ENCODE peak calls at places on chromosomes 11 and 22, in eight cellular contexts. V is astrocyte of the spinal cord, G is SJSA1, R is lower lobe of right lung, I is fibroblast of pulmonary artery, J is brain microvascular endothelial cell, F is sigmoid colon, N is right cardiac atrium. P is an unnamed sample.

GRCh38 chr11:126477526-126478275 is 122.2 kb downstream of the ST3GAL4 start:
- DNase-seq in N (no peak), F (no peak), I (no peak), J (no peak), G (no peak), R (no peak), V (no peak), P (no peak)

GRCh38 chr11:118491041-118491440 is 36.2 kb upstream of the TTC36 start:
- DNase-seq in V (no peak), R (no peak), I (no peak), G (no peak), F (no peak), N (no peak), J (no peak), P (no peak)

GRCh38 chr22:37287550-37287951 is 5.2 kb downstream of the CYTH4 start:
- DNase-seq in N (no peak), V (no peak), R (no peak), I (no peak), F (no peak), G (no peak), J (no peak), P (no peak)

GRCh38 chr11:120773501-120774031 is 250.3 kb upstream of the TBCEL start:
- DNase-seq in V (no peak), F (peak; percentile 15), I (peak; percentile 33), R (no peak), J (no peak), N (no peak), G (peak; percentile 51), P (no peak)

GRCh38 chr11:60921259-60921658 is 3.0 kb upstream of the TMEM132A start:
- DNase-seq in N (no peak), F (no peak), G (no peak), V (no peak), I (no peak), R (no peak), J (no peak), P (no peak)

GRCh38 chr11:65440831-65441499 is 18.4 kb downstream of the NEAT1 start:
- DNase-seq in V (peak; percentile 51), G (no peak), N (no peak), J (peak; percentile 31), I (peak; percentile 46), F (peak; percentile 66), R (no peak), P (no peak)

GRCh38 chr11:15927866-15928217 is 428.5 kb downstream of the SOX6 start:
- DNase-seq in J (no peak), V (no peak), F (no peak), I (no peak), N (no peak), G (peak; percentile 1), R (no peak), P (no peak)

GRCh38 chr11:36091256-36091811 is 147.5 kb downstream of the LDLRAD3 start:
- DNase-seq in N (no peak), G (no peak), J (peak; percentile 65), I (peak; percentile 90), F (no peak), R (no peak), V (peak; percentile 86), P (no peak)

GRCh38 chr11:122676638-122677037 is 21.1 kb downstream of the UBASH3B start:
- DNase-seq in R (no peak), I (no peak), G (no peak), V (no peak), F (no peak), N (no peak), J (no peak), P (no peak)

GRCh38 chr22:26923498-26923897 is 266.1 kb downstream of the MIAT start:
- DNase-seq in N (no peak), F (no peak), V (no peak), G (no peak), R (no peak), J (no peak), I (no peak), P (no peak)

GRCh38 chr11:80993561-80993960 is 1552.7 kb upstream of the TENM4 start:
- DNase-seq in R (no peak), N (no peak), I (no peak), V (peak; percentile 22), J (peak; percentile 12), F (no peak), G (no peak), P (no peak)

GRCh38 chr11:24748261-24748660 is 251.4 kb downstream of the LUZP2 start:
- DNase-seq in I (no peak), F (no peak), G (no peak), R (no peak), J (no peak), N (peak; percentile 14), V (no peak), P (no peak)

GRCh38 chr11:120525285-120526085 is 13.9 kb downstream of the GRIK4 start:
- DNase-seq in J (no peak), R (peak; percentile 22), N (no peak), V (no peak), G (no peak), F (peak; percentile 44), I (no peak), P (no peak)

GRCh38 chr11:36564376-36565032 is 3.3 kb upstream of the RAG1 start:
- DNase-seq in V (peak; percentile 67), R (no peak), J (peak; percentile 53), N (peak; percentile 55), I (peak; percentile 74), G (no peak), F (no peak), P (peak; percentile 53)

GRCh38 chr11:45368697-45369096 is 82.6 kb upstream of the SYT13 start:
- DNase-seq in V (no peak), G (no peak), N (no peak), F (no peak), J (no peak), I (no peak), R (no peak), P (no peak)

GRCh38 chr11:118411523-118411922 is 10.1 kb downstream of the ATP5MG start:
- DNase-seq in V (no peak), I (no peak), R (no peak), F (no peak), N (no peak), J (no peak), G (no peak), P (no peak)

GRCh38 chr11:67538306-67538705 is 15.1 kb upstream of the CABP2 start:
- DNase-seq in V (no peak), F (peak; percentile 15), G (no peak), R (no peak), J (no peak), N (no peak), I (no peak), P (no peak)

GRCh38 chr22:41917906-41918791 is 3.3 kb upstream of the SHISA8 start:
- DNase-seq in R (peak; percentile 72), N (peak; percentile 88), I (peak; percentile 72), J (peak; percentile 29), F (no peak), V (peak; percentile 61), G (no peak), P (no peak)

GRCh38 chr11:92759571-92760214 is 209.8 kb upstream of the MTNR1B start:
- DNase-seq in R (no peak), F (no peak), J (no peak), I (no peak), V (no peak), N (no peak), G (no peak), P (no peak)

GRCh38 chr22:26362471-26362870 is 66.6 kb upstream of the ASPHD2 start:
- DNase-seq in G (no peak), N (no peak), I (no peak), J (peak; percentile 25), R (no peak), V (no peak), F (no peak), P (no peak)

GRCh38 chr11:23311986-23312940 is 452.0 kb upstream of the CCDC179 start:
- DNase-seq in R (no peak), F (no peak), V (peak; percentile 75), N (no peak), J (peak; percentile 51), G (no peak), I (peak; percentile 18), P (no peak)

GRCh38 chr11:9396752-9397151 is 12.3 kb downstream of the IPO7 start:
- DNase-seq in R (no peak), J (no peak), I (no peak), F (no peak), V (no peak), N (no peak), G (no peak), P (no peak)

DNA sequence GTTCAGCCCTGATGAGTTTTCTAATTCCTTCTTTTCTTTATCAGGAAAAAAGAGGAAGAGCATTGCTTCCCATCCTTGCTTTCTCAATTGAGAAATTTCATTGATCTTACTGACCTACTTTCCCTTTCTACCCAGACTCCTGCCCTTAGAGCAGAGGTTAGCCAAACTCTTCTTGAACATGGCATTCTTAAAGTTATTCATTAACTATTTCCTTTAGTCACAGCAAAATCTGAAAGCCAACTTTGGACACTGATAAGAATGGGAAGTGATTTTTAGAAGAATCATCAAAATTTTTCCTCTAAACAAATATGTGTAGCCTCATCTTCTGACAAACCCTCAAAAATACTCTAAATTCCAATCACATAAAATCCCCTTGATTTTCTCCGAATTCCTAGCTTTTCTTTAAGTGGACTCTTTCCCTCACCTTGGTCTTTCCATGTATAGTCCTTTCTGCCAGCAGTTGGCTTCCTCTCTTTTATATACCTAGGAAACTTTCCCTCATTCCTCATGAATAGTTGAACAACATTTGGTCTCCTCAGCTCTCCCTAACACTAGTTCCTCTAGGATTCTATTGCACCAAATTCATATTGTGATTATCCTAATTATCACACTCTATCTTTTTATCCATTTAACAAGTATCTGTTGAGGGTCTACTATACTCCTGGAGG is 566.7 kb upstream of the CCDC90B start:
- DNase-seq in N (no peak), J (no peak), F (no peak), I (no peak), V (no peak), R (no peak), G (no peak), P (no peak)
- H3K4me3 ChIP-seq in N (no peak overlapping the region), J (no peak overlapping the region), F (no peak overlapping the region), I (no peak overlapping the region), V (no peak overlapping the region), R (no peak overlapping the region), G (no peak overlapping the region), P (no peak overlapping the region)

GRCh38 chr11:128467610-128468041 is 119.7 kb downstream of the ETS1 start:
- DNase-seq in N (peak; percentile 63), J (peak; percentile 100), R (no peak), G (peak; percentile 95), F (peak; percentile 82), I (peak; percentile 94), V (peak; percentile 98), P (no peak)
- H3K4me3 ChIP-seq in N (no peak overlapping the region), J (no peak overlapping the region), R (no peak overlapping the region), G (no peak overlapping the region), F (no peak overlapping the region), I (no peak overlapping the region), V (no peak overlapping the region), P (no peak overlapping the region)

GRCh38 chr11:3158821-3159220 is 6.3 kb downstream of the OSBPL5 start:
- DNase-seq in R (peak; percentile 32), V (no peak), N (peak; percentile 44), F (no peak), I (no peak), J (no peak), G (no peak), P (no peak)
- H3K4me3 ChIP-seq in R (no peak overlapping the region), V (no peak overlapping the region), N (no peak overlapping the region), F (peak overlapping the region; percentile 60), I (no peak overlapping the region), J (no peak overlapping the region), G (no peak overlapping the region), P (no peak overlapping the region)

GRCh38 chr22:29032014-29032475 is 29.6 kb downstream of the C22orf31 start:
- DNase-seq in N (no peak), I (no peak), R (no peak), F (no peak), G (no peak), V (no peak), J (no peak), P (no peak)
- H3K4me3 ChIP-seq in N (no peak overlapping the region), I (peak overlapping the region; percentile 36), R (no peak overlapping the region), F (no peak overlapping the region), G (peak overlapping the region; percentile 0), V (peak overlapping the region; percentile 39), J (peak overlapping the region; percentile 54), P (no peak overlapping the region)

P was measured in dorsolateral prefrontal cortex.